ENCODE peak calls at places on chromosomes 12 and 14, in seven cellular contexts. P, V, Z, N, D, O and G are unnamed samples. For H3K9me3, the result is how much of the 10 kb centered on the place peaks cover.

GRCh38 chr12:49979061-49979586 is 6.4 kb downstream of the AQP6 start:
- DNase-seq in O (no peak), N (no peak), P (no peak), V (no peak), Z (no peak), D (no peak), G (no peak)

GRCh38 chr12:127455347-127456265 is 811.4 kb upstream of the TMEM132C start:
- DNase-seq in N (no peak), O (peak), V (no peak), Z (no peak), D (no peak), P (no peak), G (no peak)

GRCh38 chr12:124995200-124995961 is 1.9 kb downstream of the BRI3BP start:
- DNase-seq in P (no peak), V (no peak), D (no peak), O (no peak), Z (peak), N (no peak), G (no peak)

GRCh38 chr12:69189378-69189978 is 49.9 kb upstream of the CPSF6 start:
- DNase-seq in P (no peak), O (no peak), D (no peak), V (no peak), N (no peak), Z (no peak), G (no peak)

GRCh38 chr14:88181072-88181471 is 142.0 kb downstream of the KCNK10 start:
- DNase-seq in P (no peak), N (no peak), O (no peak), Z (no peak), D (no peak), V (no peak), G (no peak)

GRCh38 chr14:69610859-69611263 is 535 bp upstream of the SUSD6 start:
- DNase-seq in N (no peak), P (no peak), V (no peak), Z (no peak), O (peak), D (no peak), G (no peak)

GRCh38 chr12:19530631-19531020 is 91.3 kb downstream of the AEBP2 start:
- DNase-seq in Z (no peak), V (no peak), D (no peak), O (peak), N (no peak), P (no peak), G (no peak)

GRCh38 chr12:110575326-110575725 is 7.8 kb downstream of the PPTC7 start:
- DNase-seq in P (no peak), V (peak), O (no peak), N (no peak), D (no peak), Z (no peak), G (no peak)

GRCh38 chr12:104460973-104461693 is 4.4 kb downstream of the CHST11 start:
- DNase-seq in P (no peak), Z (no peak), D (no peak), N (no peak), O (no peak), V (no peak), G (no peak)

GRCh38 chr14:96195441-96196081 is 9.1 kb upstream of the BDKRB2 start:
- DNase-seq in N (no peak), O (no peak), Z (no peak), V (peak), D (no peak), P (no peak), G (no peak)

GRCh38 chr14:56808314-56809201 is 1.7 kb downstream of the OTX2 start:
- DNase-seq in O (no peak), N (no peak), P (no peak), Z (no peak), D (no peak), V (no peak), G (no peak)

GRCh38 chr12:52496590-52497071 is 3.6 kb upstream of the KRT6A start:
- DNase-seq in Z (no peak), O (peak), P (peak), V (no peak), N (no peak), D (no peak), G (no peak)

GRCh38 chr14:72904840-72905561 is 11.1 kb upstream of the DPF3 start:
- DNase-seq in N (no peak), Z (no peak), V (peak), D (peak), P (peak), O (peak), G (peak)

GRCh38 chr12:76266797-76267196 is 81.4 kb downstream of the BBS10 start:
- DNase-seq in O (peak), D (peak), Z (no peak), N (no peak), P (no peak), V (no peak), G (no peak)

GRCh38 chr14:100903672-100904185 is at the start of gene RTL1:
- DNase-seq in O (no peak), N (no peak), V (no peak), Z (no peak), P (no peak), D (no peak), G (no peak)

GRCh38 chr12:48966177-48966890 is 5.2 kb downstream of the WNT10B start:
- DNase-seq in O (no peak), D (no peak), P (no peak), N (no peak), V (no peak), Z (no peak), G (no peak)

GRCh38 chr12:47223848-47224213 is 144.1 kb upstream of the AMIGO2 start:
- DNase-seq in Z (no peak), D (no peak), N (no peak), O (no peak), V (peak), P (peak), G (no peak)

GRCh38 chr12:84070311-84070710 is 842.3 kb downstream of the SLC6A15 start:
- DNase-seq in N (no peak), Z (no peak), V (no peak), O (peak), D (no peak), P (peak), G (no peak)

GRCh38 chr14:72662213-72662612 is 231.7 kb downstream of the DPF3 start:
- DNase-seq in V (no peak), N (no peak), P (no peak), D (no peak), Z (no peak), O (no peak), G (no peak)

GRCh38 chr12:50928392-50928791 is 24.0 kb upstream of the HIGD1C start:
- DNase-seq in N (no peak), V (no peak), O (no peak), D (no peak), Z (no peak), P (no peak), G (no peak)

GRCh38 chr12:53174881-53175491 is 5.5 kb upstream of the ZNF740 start:
- DNase-seq in Z (no peak), V (peak), P (peak), N (no peak), O (peak), D (no peak), G (no peak)

GRCh38 chr12:120290541-120291312 is 976 bp downstream of the RNU4-2 start:
- DNase-seq in N (peak), P (no peak), O (peak), V (peak), Z (no peak), D (no peak), G (no peak)

GRCh38 chr12:62711626-62712305 is 223.2 kb downstream of the PPM1H start:
- DNase-seq in O (no peak), P (no peak), N (no peak), V (no peak), D (no peak), Z (no peak), G (no peak)

GRCh38 chr12:104748790-104749189 is 209.3 kb downstream of the SLC41A2 start:
- DNase-seq in V (no peak), Z (no peak), O (peak), P (no peak), N (no peak), D (peak), G (no peak)

GRCh38 chr14:85934886-85935254 is 404.9 kb downstream of the FLRT2 start:
- DNase-seq in O (no peak), D (no peak), V (no peak), N (no peak), Z (no peak), P (no peak), G (no peak)

GRCh38 chr12:45637706-45638105 is 91.8 kb upstream of the ARID2 start:
- DNase-seq in V (no peak), D (no peak), N (no peak), O (peak), Z (no peak), P (no peak), G (no peak)

GRCh38 chr12:127381681-127382080 is 885.3 kb upstream of the TMEM132C start:
- DNase-seq in N (no peak), V (no peak), D (no peak), O (no peak), P (no peak), Z (no peak), G (no peak)

GRCh38 chr12:85092814-85093370 is 56.7 kb downstream of the LRRIQ1 start:
- DNase-seq in N (no peak), D (no peak), Z (no peak), V (no peak), P (no peak), O (peak), G (no peak)

GRCh38 chr14:28264306-28264705 is 502.3 kb upstream of the FOXG1 start:
- DNase-seq in N (no peak), D (no peak), Z (no peak), P (no peak), O (no peak), V (no peak), G (no peak)

GRCh38 chr12:11853126-11853525 is 203.7 kb downstream of the ETV6 start:
- DNase-seq in D (no peak), Z (no peak), V (no peak), O (no peak), N (no peak), P (no peak), G (no peak)

GRCh38 chr14:94110552-94111181 is at the start of gene IFI27:
- DNase-seq in V (no peak), D (peak), O (peak), Z (no peak), P (peak), N (no peak), G (no peak)

GRCh38 chr14:71687115-71687836 is 245.0 kb upstream of the RGS6 start:
- DNase-seq in N (no peak), P (no peak), D (no peak), V (no peak), Z (no peak), O (peak), G (no peak)

GRCh38 chr14:64772394-64772950 is 68.2 kb downstream of the PLEKHG3 start:
- DNase-seq in O (no peak), D (no peak), N (no peak), P (no peak), Z (no peak), V (no peak), G (no peak)

GRCh38 chr14:24909523-24910302 is 140.2 kb downstream of the STXBP6 start:
- DNase-seq in P (no peak), O (no peak), Z (peak), V (no peak), D (no peak), N (no peak), G (no peak)

GRCh38 chr12:114918535-114919233 is 234.7 kb upstream of the TBX3 start:
- DNase-seq in Z (no peak), V (peak), N (no peak), D (no peak), P (no peak), O (peak), G (no peak)

GRCh38 chr12:92690601-92691000 is 12.2 kb upstream of the PLEKHG7 start:
- DNase-seq in D (no peak), V (no peak), N (no peak), O (no peak), P (no peak), Z (no peak), G (no peak)

GRCh38 chr14:26522985-26523384 is 74.8 kb downstream of the NOVA1 start:
- DNase-seq in D (no peak), V (no peak), O (peak), P (no peak), N (no peak), Z (no peak), G (no peak)

GRCh38 chr12:68189766-68190700 is 30.5 kb upstream of the IFNG start:
- DNase-seq in O (peak), P (no peak), N (no peak), V (no peak), Z (no peak), D (no peak), G (no peak)

DNA sequence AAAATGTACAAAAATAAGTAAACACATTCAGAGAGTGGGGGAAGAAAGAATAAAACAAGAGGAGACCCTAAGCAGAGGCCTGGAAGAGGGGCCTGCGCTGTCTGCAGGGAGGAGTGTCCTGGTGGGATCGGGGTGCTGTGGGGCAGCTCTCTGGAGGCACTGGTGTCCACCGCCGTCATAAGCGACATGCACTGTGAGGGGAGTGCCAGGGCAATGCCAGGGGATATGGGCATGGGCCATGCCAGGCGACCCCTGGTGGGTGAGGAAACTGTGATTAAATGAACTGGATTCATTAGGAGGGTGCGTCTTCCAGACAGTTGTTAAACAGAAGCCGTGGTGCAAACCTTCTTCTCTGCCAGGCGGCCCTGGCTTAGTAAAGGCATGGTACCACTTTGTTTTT is 116.6 kb downstream of the PIWIL1 start:
- DNase-seq in D (no peak), P (no peak), Z (no peak), O (no peak), N (no peak), V (no peak), G (no peak)
- H3K9me3 ChIP-seq in D (under half), P (under half), Z (under half), O (under half), N (under half), V (under half), G (under half)

DNA sequence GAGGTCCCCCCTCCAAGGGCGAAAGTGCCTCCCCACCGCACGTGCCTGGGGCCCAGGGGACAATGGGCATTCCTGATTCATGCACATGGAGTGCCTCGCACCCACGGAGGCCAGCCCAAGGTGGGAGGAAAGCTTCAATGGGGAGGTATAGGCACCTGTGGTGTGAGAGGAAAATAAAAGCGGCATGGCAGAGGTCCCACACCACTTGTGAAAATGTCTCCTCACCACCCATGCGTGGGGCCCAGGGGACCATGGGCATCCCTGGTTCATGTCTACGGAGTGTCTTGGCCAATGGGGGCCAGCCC is 384.7 kb downstream of the ALG10 start:
- DNase-seq in O (no peak), P (peak), D (no peak), Z (peak), V (no peak), N (no peak), G (peak)
- H3K9me3 ChIP-seq in O (under half), P (under half), D (half or more), Z (under half), V (half or more), N (under half), G (under half)

DNA sequence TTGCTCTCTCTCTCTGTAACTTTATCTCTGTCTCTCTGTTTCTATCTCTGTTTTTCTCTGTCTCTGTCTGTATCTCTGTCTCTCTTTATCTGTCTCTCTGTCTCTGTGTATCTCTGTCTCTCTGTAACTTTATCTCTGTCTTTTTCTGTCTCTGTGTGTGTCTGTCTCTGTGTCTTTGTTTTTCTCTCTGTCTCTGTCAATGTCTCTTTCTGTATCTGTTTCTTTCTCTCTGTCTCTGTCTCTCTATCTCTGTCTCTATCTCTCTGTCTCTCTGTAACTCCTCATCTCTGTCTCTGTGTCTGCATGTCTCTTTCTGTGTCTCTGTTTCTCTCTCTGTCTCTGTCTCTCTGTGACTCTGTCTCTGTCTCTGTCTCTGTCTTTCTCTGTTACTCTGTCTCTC is 51.7 kb downstream of the TMEM121 start:
- DNase-seq in V (no peak), D (no peak), N (no peak), P (no peak), O (no peak), Z (no peak), G (no peak)
- H3K9me3 ChIP-seq in V (under half), D (under half), N (under half), P (under half), O (under half), Z (under half), G (under half)

GRCh38 chr12:28390716-28391452 is 200.6 kb downstream of the CCDC91 start:
- DNase-seq in P (no peak), Z (no peak), N (no peak), D (peak), O (peak), V (no peak), G (no peak)
- H3K9me3 ChIP-seq in P (under half), Z (under half), N (under half), D (under half), O (under half), V (under half), G (under half)

DNA sequence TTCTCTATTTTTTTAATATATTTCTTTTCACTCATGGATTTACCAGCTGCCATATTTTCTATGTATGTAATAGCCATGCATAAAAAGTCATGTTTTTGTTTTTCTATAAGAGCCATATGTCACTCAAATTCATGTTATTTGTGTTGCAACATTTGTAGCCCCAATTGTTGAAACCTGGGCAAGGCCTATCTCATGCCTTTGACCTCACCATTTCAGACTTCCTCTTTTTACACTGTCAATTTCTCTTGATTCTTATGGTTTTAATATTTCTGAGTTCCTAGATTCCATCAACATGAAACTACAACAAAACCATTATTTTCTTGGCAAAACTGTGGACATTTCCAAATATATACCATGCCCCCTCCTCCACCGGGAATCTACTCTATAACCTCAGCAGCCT is 647.5 kb downstream of the C12orf50 start:
- DNase-seq in O (no peak), Z (no peak), V (no peak), P (no peak), D (no peak), N (no peak), G (no peak)
- H3K9me3 ChIP-seq in O (under half), Z (under half), V (under half), P (under half), D (under half), N (under half), G (under half)

DNA sequence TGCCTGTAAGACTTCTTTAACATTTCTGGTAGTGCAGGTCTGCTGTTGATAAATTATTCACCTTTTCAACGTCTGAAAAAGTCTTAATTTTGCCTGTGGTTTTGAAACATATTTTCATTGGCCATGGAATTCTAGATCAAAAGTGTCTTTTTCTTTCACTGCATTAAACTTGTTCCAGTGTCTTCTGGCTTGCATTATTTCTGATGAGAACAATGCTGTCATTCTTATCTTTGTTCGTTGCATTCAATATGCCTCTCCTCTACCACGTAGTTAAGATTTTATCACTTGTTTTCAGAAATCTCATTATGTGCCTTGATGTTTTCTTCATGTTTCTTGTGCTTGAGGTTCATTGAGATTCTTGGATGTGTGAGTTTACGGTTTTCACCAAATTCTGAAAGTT is 13.4 kb upstream of the KIF26A start:
- DNase-seq in O (no peak), Z (no peak), P (no peak), D (no peak), N (no peak), V (no peak), G (no peak)
- H3K9me3 ChIP-seq in O (under half), Z (under half), P (under half), D (under half), N (under half), V (under half), G (under half)

DNA sequence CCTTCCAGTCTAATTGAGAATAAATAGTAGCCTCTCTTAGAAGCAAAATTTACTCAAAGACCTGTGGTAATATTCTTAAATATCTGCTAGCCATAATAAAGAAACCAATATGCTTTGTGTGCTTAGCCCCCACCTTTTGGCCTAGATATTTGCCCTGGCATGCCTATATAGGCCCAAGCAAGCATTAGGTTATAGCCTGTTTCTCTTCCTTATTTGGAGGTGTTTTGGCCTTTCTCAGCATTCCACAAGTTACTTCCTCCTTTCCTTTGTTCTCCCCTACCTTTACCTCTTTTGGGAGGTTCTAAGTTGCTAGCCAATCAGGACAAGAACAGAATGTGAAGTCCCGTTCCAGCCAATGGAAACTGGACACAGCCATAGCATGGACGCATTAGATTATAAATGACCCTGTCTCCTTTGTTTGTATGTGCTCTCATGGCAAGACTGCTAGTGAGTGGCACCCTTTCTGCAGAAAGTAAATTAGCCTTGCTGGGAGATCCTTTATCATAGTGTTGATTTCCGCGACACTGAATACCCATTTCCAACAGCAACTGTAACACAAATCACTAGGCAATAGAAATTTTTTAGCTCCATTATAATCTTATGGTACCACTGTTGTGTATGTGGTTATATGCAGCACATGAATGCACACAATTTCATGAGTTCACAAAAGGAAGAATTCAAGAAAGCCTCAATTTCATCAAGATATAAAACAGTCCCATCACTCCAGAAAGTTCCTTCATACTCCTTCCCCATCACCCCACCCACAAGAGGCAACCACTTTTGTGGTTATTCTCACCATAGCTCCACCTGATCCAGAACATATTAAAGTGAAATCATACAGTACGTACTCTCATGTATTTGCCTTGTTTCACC is 37.6 kb downstream of the CEP83 start:
- DNase-seq in N (no peak), O (no peak), Z (no peak), P (no peak), V (no peak), D (no peak), G (no peak)
- H3K9me3 ChIP-seq in N (under half), O (under half), Z (under half), P (under half), V (under half), D (under half), G (under half)